ENCODE peak calls at places on chromosomes 16 and 17, in seven cellular contexts. K is 8988T, R is T1000, U is germinal center, V is epithelial cell of esophagus, J is frontal cortex, E is GM12878. D is an unnamed sample.

GRCh38 chr17:76968707-76969597 is 100.7 kb downstream of the MGAT5B start:
- DNase-seq in J (no peak), U (peak), K (no peak), R (no peak), V (peak), E (no peak), D (no peak)

GRCh38 chr17:75020331-75021110 is 8.1 kb downstream of the MRPL58 start:
- DNase-seq in K (no peak), R (no peak), U (no peak), V (no peak), J (no peak), E (no peak), D (no peak)

GRCh38 chr17:72120878-72121163 is at the start of gene SOX9:
- DNase-seq in E (peak), V (peak), J (peak), K (peak), U (peak), R (peak), D (no peak)

GRCh38 chr17:18093616-18094408 is 6.1 kb downstream of the DRG2 start:
- DNase-seq in E (no peak), R (no peak), K (no peak), J (no peak), V (peak), U (no peak), D (no peak)

GRCh38 chr16:19137201-19137601 is 23.4 kb downstream of the ITPRIPL2 start:
- DNase-seq in U (no peak), J (no peak), K (no peak), E (no peak), R (no peak), V (peak), D (no peak)

GRCh38 chr16:88915639-88916327 is 49.3 kb upstream of the PABPN1L start:
- DNase-seq in K (no peak), E (no peak), U (no peak), R (no peak), V (no peak), J (no peak), D (no peak)

GRCh38 chr16:2776500-2777139 is 460 bp downstream of the ELOB start:
- DNase-seq in E (no peak), R (no peak), J (no peak), K (no peak), V (no peak), U (peak), D (no peak)

GRCh38 chr17:31072186-31072585 is 22.6 kb upstream of the NF1 start:
- DNase-seq in K (no peak), U (no peak), J (no peak), V (peak), R (peak), E (no peak), D (no peak)

GRCh38 chr16:28990375-28991040 is 5.7 kb downstream of the LAT start:
- DNase-seq in U (no peak), E (no peak), K (no peak), R (no peak), J (no peak), V (no peak), D (no peak)

GRCh38 chr16:55539049-55539448 is 27.4 kb upstream of the CAPNS2 start:
- DNase-seq in V (peak), E (no peak), K (no peak), J (no peak), R (no peak), U (no peak), D (no peak)

GRCh38 chr16:56643080-56643778 is 4.8 kb downstream of the MT1A start:
- DNase-seq in V (peak), U (peak), K (peak), R (no peak), E (no peak), J (no peak), D (peak)

D was measured in uterus.